ENCODE peak calls at places on chromosomes 5 and 9, in ten cellular contexts. R, B, K, S, C, X, A, Z, L and V are unnamed samples.

GRCh38 chr5:174828786-174829510 is 104.6 kb downstream of the MSX2 start:
- DNase-seq in K (no peak), X (no peak), R (no peak), S (no peak), L (no peak), B (no peak), Z (no peak), C (no peak), A (peak), V (no peak)

GRCh38 chr5:139100825-139101224 is 97.3 kb downstream of the SIL1 start:
- DNase-seq in X (no peak), A (peak), Z (no peak), K (no peak), R (no peak), L (no peak), S (no peak), B (peak), C (no peak), V (no peak)

GRCh38 chr5:23318166-23318565 is 189.2 kb upstream of the PRDM9 start:
- DNase-seq in B (no peak), K (no peak), Z (no peak), A (peak), C (no peak), S (no peak), R (no peak), X (no peak), L (no peak), V (no peak)

GRCh38 chr9:110578575-110578895 is 1.0 kb downstream of the SVEP1 start:
- DNase-seq in Z (no peak), B (no peak), R (no peak), K (no peak), L (no peak), X (no peak), C (no peak), A (no peak), S (no peak), V (no peak)

GRCh38 chr5:123819818-123820217 is 307.8 kb downstream of the CSNK1G3 start:
- DNase-seq in C (no peak), L (no peak), B (peak), K (no peak), Z (no peak), S (no peak), A (peak), R (no peak), X (no peak), V (no peak)

GRCh38 chr9:127578952-127579853 is 32.9 kb upstream of the STXBP1 start:
- DNase-seq in X (peak), B (peak), S (peak), C (no peak), R (peak), Z (peak), L (peak), K (peak), A (peak), V (peak)

GRCh38 chr9:17349816-17350215 is 215.0 kb downstream of the CNTLN start:
- DNase-seq in S (no peak), L (no peak), B (no peak), C (no peak), X (no peak), R (no peak), K (no peak), Z (no peak), A (no peak), V (no peak)

GRCh38 chr5:18394154-18394804 is 760.0 kb downstream of the TAF11L14 start:
- DNase-seq in Z (no peak), C (peak), S (peak), L (no peak), A (peak), R (peak), X (no peak), B (peak), K (peak), V (no peak)

GRCh38 chr5:89628876-89629635 is 746.1 kb upstream of the MEF2C start:
- DNase-seq in R (no peak), C (no peak), L (no peak), S (no peak), A (peak), B (no peak), Z (no peak), X (no peak), K (no peak), V (no peak)
- H3K4me3 ChIP-seq in R (no peak), C (no peak), L (no peak), S (no peak), A (no peak), B (no peak), Z (no peak), X (no peak), K (no peak), V (no peak)

GRCh38 chr9:131578016-131578415 is 32.7 kb downstream of the PRRT1B start:
- DNase-seq in L (no peak), Z (no peak), B (no peak), X (no peak), S (peak), K (no peak), C (no peak), A (no peak), R (no peak), V (no peak)
- H3K27ac ChIP-seq in L (no peak), Z (no peak), B (no peak), X (no peak), S (peak), K (no peak), C (no peak), A (no peak), R (peak), V (peak)

GRCh38 chr9:79572891-79573696 is 1.3 kb downstream of the TLE4 start:
- DNase-seq in R (peak), B (peak), K (peak), S (peak), A (no peak), L (no peak), C (peak), Z (peak), X (peak), V (peak)

GRCh38 chr9:79575560-79575959 is 3.8 kb downstream of the TLE4 start:
- DNase-seq in X (no peak), B (no peak), K (no peak), R (no peak), Z (no peak), L (no peak), A (no peak), C (no peak), S (no peak), V (no peak)

GRCh38 chr9:79574716-79575242 is 3.0 kb downstream of the TLE4 start:
- DNase-seq in A (no peak), Z (no peak), X (no peak), K (no peak), C (no peak), R (no peak), L (no peak), B (no peak), S (no peak), V (no peak)

GRCh38 chr9:79573697-79573976 is 1.9 kb downstream of the TLE4 start:
- DNase-seq in L (no peak), Z (no peak), K (no peak), B (no peak), R (no peak), A (peak), C (no peak), X (no peak), S (no peak), V (no peak)

DNA sequence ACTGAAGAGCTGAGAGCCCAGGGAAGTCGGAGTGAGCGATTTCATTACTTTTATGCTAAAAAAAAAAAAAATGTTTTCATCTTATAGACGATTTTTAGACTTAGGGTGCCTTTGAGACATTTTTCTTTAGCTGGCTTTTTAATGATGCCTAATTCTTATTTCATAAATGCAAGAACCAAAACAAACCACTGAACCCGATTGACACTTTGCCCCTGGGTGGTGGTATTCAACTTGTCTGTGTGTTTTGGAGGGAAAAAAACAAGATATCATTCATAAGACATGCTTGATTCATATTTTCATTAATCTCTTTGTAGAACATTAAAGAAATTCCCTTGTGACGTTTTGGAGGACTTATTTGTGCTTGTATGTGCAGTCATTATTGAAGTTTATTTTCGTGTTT is 2.4 kb downstream of the TLE4 start:
- DNase-seq in A (no peak), Z (no peak), L (no peak), B (no peak), S (no peak), X (no peak), R (no peak), K (no peak), C (no peak), V (no peak)
- H3K4me3 ChIP-seq in A (peak), Z (peak), L (peak), B (peak), S (peak), X (peak), R (peak), K (peak), C (peak), V (peak)

DNA sequence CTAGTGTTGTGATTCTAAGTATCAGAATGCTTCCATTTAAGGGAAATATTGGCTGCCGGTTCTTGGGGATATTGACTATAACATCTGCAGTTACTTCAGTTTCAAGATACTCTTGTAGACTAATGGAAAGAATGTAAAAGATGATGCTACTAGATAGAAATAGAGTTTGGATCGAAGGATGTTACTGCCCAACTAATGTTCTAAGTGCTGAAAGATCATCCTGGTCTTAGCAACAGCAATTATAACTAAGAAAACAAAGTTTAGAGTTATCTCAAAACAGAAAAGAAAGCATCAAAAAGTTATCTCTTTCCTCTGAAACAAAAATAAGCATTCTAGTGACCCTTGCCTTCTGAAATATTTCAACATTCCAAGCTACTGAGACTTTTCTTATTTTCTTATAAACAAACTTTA is 49.9 kb downstream of the ITGA1 start:
- DNase-seq in R (no peak), A (no peak), K (no peak), C (no peak), Z (no peak), L (no peak), B (no peak), S (no peak), X (no peak), V (no peak)
- H3K27ac ChIP-seq in R (no peak), A (no peak), K (peak), C (no peak), Z (peak), L (peak), B (no peak), S (peak), X (peak), V (no peak)

GRCh38 chr5:67350185-67350584 is 153.6 kb upstream of the CD180 start:
- DNase-seq in K (no peak), Z (no peak), A (no peak), R (no peak), S (no peak), X (no peak), L (no peak), C (no peak), B (no peak), V (no peak)

GRCh38 chr5:67354051-67354450 is 157.5 kb upstream of the CD180 start:
- DNase-seq in Z (no peak), S (no peak), R (no peak), X (no peak), C (no peak), A (no peak), L (no peak), B (no peak), K (no peak), V (no peak)

GRCh38 chr5:67353500-67353931 is 156.9 kb upstream of the CD180 start:
- DNase-seq in S (no peak), C (no peak), Z (no peak), X (no peak), B (no peak), L (no peak), A (no peak), R (no peak), K (no peak), V (no peak)

GRCh38 chr5:67347821-67348220 is 151.2 kb upstream of the CD180 start:
- DNase-seq in L (no peak), R (no peak), X (no peak), C (no peak), B (no peak), S (no peak), K (no peak), A (no peak), Z (no peak), V (no peak)

DNA sequence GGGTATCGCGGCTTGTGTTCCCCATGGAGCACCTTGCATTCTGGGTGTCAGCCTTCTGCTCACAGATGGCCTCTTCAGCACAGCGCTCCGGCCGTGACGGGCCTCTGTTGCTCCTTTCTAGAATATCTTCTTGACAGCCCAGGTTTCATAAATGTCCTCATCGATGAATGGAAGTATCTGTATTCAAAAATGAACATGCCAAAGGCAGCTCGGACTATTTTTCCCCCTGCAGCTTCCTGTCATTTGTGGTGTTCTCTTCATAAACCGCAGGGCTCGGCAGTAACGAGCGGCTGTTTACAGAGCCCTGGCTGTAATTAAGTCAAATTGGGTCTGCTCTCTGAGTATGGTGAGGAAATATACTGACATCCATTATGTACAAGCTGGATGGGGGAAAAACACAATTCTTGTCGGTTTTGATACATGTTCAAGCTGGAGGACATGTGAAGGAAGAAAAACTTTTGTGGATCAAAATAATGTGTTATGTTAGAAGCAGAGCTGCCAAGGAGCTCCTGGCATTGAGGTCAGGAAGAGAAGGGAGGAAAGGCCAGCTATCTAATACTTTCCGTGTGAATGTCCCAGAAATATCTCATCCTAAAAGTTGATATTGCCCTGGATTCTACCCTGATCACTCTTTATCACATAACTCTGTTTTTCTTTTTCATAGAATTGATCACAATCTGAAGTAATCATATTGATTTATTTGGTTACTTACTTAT is 154.2 kb upstream of the CD180 start:
- DNase-seq in C (no peak), B (no peak), R (no peak), K (no peak), L (no peak), A (no peak), Z (no peak), S (no peak), X (no peak), V (no peak)
- H3K4me3 ChIP-seq in C (no peak), B (no peak), R (peak), K (peak), L (no peak), A (no peak), Z (peak), S (no peak), X (peak), V (peak)